ENCODE peak calls at places on chromosome 3, in ten cellular contexts. D is stimulated activated CD4-positive, alpha-beta T cell treated with anti-CD3 and anti-CD28 coated beads, Interleukin-1b, Interleukin-23, amount 100 ng/mL, for 4 hours; Y is activated T-cell treated with anti-CD3 and anti-CD28 coated beads, Interleukin-2, amount 50 U/mL, for 4 hours; X is stimulated activated CD8-positive, alpha-beta memory T cell treated with anti-CD3 and anti-CD28 coated beads, Interleukin-4, amount 100 ng/mL, for 24 hours; K is nucleus accumbens; W is activated naive CD4-positive, alpha-beta T cell; C is iPS-NIHi11; I is skeletal muscle cell; H is COR-L47; B is naive thymus-derived CD8-positive, alpha-beta T cell. E is an unnamed sample.

GRCh38 chr3:126896941-126897340 is 86.0 kb upstream of the PLXNA1 start:
- DNase-seq in X (no peak), K (no peak), D (no peak), W (no peak), Y (no peak), I (no peak), C (no peak), B (no peak), H (no peak), E (no peak)

GRCh38 chr3:58333206-58334012 is 717 bp downstream of the PXK start:
- DNase-seq in D (peak), X (peak), W (no peak), Y (peak), B (peak), C (peak), H (no peak), I (no peak), K (no peak), E (no peak)

GRCh38 chr3:46858996-46859710 is 4.1 kb downstream of the MYL3 start:
- DNase-seq in K (no peak), X (no peak), H (no peak), W (no peak), I (no peak), Y (no peak), D (no peak), B (no peak), C (no peak), E (no peak)

GRCh38 chr3:78937486-78937885 is 830.3 kb downstream of the ROBO1 start:
- DNase-seq in K (no peak), W (no peak), D (no peak), H (no peak), I (no peak), B (no peak), Y (no peak), X (no peak), C (no peak), E (no peak)

GRCh38 chr3:20974389-20974788 is 776.6 kb downstream of the ZNF385D start:
- DNase-seq in B (no peak), X (no peak), K (no peak), W (no peak), H (no peak), I (no peak), Y (no peak), D (no peak), C (no peak), E (no peak)

GRCh38 chr3:135106445-135106844 is 311.4 kb downstream of the EPHB1 start:
- DNase-seq in W (no peak), C (peak), K (no peak), H (peak), Y (no peak), B (no peak), I (no peak), X (no peak), D (no peak), E (peak)

GRCh38 chr3:9102240-9102841 is 139.1 kb upstream of the RAD18 start:
- DNase-seq in I (no peak), C (peak), X (no peak), D (no peak), K (no peak), W (no peak), B (no peak), H (peak), Y (no peak), E (no peak)

GRCh38 chr3:4395448-4395847 is 71.6 kb downstream of the SUMF1 start:
- DNase-seq in C (no peak), W (no peak), I (no peak), D (no peak), K (no peak), H (no peak), B (no peak), X (no peak), Y (no peak), E (no peak)

GRCh38 chr3:127784865-127785710 is 37.2 kb downstream of the MGLL start:
- DNase-seq in W (no peak), C (peak), H (peak), K (no peak), I (no peak), B (no peak), D (no peak), Y (no peak), X (no peak), E (no peak)

GRCh38 chr3:41330465-41330864 is 131.2 kb downstream of the CTNNB1 start:
- DNase-seq in H (no peak), B (no peak), C (no peak), Y (no peak), D (no peak), W (no peak), X (no peak), K (no peak), I (peak), E (no peak)

GRCh38 chr3:97901327-97902295 is 70.6 kb downstream of the RIOX2 start:
- DNase-seq in Y (no peak), C (no peak), W (no peak), B (no peak), K (no peak), X (no peak), H (no peak), I (no peak), D (no peak), E (no peak)

GRCh38 chr3:52353291-52353855 is 37.3 kb downstream of the DNAH1 start:
- DNase-seq in C (no peak), D (no peak), X (no peak), W (no peak), H (no peak), B (peak), Y (no peak), I (no peak), K (no peak), E (no peak)

GRCh38 chr3:72996121-72996472 is 514 bp upstream of the PPP4R2 start:
- DNase-seq in I (no peak), K (no peak), Y (no peak), B (no peak), X (no peak), W (no peak), C (no peak), H (no peak), D (no peak), E (no peak)

GRCh38 chr3:136068708-136069107 is 103.2 kb downstream of the PPP2R3A start:
- DNase-seq in C (no peak), H (no peak), I (peak), K (no peak), W (no peak), Y (no peak), B (no peak), X (no peak), D (no peak), E (peak)

GRCh38 chr3:182739619-182740018 is 53.7 kb upstream of the ATP11B start:
- DNase-seq in H (no peak), X (no peak), Y (no peak), W (no peak), K (no peak), B (no peak), D (no peak), I (peak), C (no peak), E (no peak)

GRCh38 chr3:50294492-50295403 is 2.5 kb upstream of the IFRD2 start:
- DNase-seq in Y (no peak), D (no peak), K (no peak), W (no peak), H (no peak), X (no peak), C (no peak), I (no peak), B (no peak), E (no peak)

GRCh38 chr3:195123196-195123805 is 147.7 kb downstream of the XXYLT1 start:
- DNase-seq in K (no peak), Y (no peak), W (no peak), H (no peak), I (no peak), B (no peak), D (no peak), C (peak), X (no peak), E (peak)

GRCh38 chr3:129003578-129004112 is 2.5 kb downstream of the EFCC1 start:
- DNase-seq in I (no peak), K (no peak), C (peak), D (peak), Y (peak), X (peak), W (peak), H (peak), B (peak), E (no peak)

GRCh38 chr3:59412506-59412905 is 362.7 kb upstream of the CFAP20DC start:
- DNase-seq in K (no peak), D (no peak), H (no peak), X (no peak), Y (no peak), B (no peak), I (no peak), W (no peak), C (no peak), E (peak)

GRCh38 chr3:189457201-189457607 is 174.0 kb upstream of the TP63 start:
- DNase-seq in Y (no peak), C (no peak), K (no peak), B (no peak), I (peak), X (no peak), W (no peak), D (no peak), H (no peak), E (no peak)

GRCh38 chr3:138072816-138073215 is 42.6 kb downstream of the DZIP1L start:
- DNase-seq in B (no peak), C (no peak), I (no peak), K (no peak), Y (no peak), X (no peak), W (no peak), H (no peak), D (no peak), E (no peak)

GRCh38 chr3:44682182-44682896 is 30.1 kb upstream of the ZNF502 start:
- DNase-seq in K (no peak), C (no peak), Y (no peak), H (no peak), W (no peak), I (peak), X (no peak), B (no peak), D (no peak), E (peak)

GRCh38 chr3:119913021-119913420 is 131.1 kb downstream of the NR1I2 start:
- DNase-seq in W (no peak), H (no peak), B (no peak), Y (no peak), X (no peak), K (no peak), D (no peak), I (no peak), C (peak), E (no peak)

GRCh38 chr3:189727898-189728297 is 96.7 kb downstream of the TP63 start:
- DNase-seq in W (no peak), X (no peak), C (no peak), H (no peak), Y (no peak), D (no peak), K (no peak), I (peak), B (no peak), E (peak)

E was measured in AG08395.